ENCODE peak calls at places on chromosomes 6 and 20, in six cellular contexts. One of them, this sample, is unnamed.

GRCh38 chr20:44114755-44115044 is 72.3 kb downstream of the JPH2 start:
- DNase-seq in aorta: no peak
- DNase-seq in mucosa of gallbladder: no peak
- DNase-seq in GM06990: no peak
- DNase-seq in endothelial cell: no peak
- DNase-seq in stimulated activated CD8-positive, alpha-beta memory T cell treated with anti-CD3 and anti-CD28 coated beads, Interleukin-7, amount 100 ng/mL, for 1 hour: no peak
- DNase-seq in this sample: no peak

GRCh38 chr20:47502271-47502730 is 614 bp downstream of the NCOA3 start:
- DNase-seq in aorta: peak; percentile 55
- DNase-seq in mucosa of gallbladder: no peak
- DNase-seq in GM06990: no peak
- DNase-seq in endothelial cell: no peak
- DNase-seq in stimulated activated CD8-positive, alpha-beta memory T cell treated with anti-CD3 and anti-CD28 coated beads, Interleukin-7, amount 100 ng/mL, for 1 hour: no peak
- DNase-seq in this sample: peak; percentile 34

GRCh38 chr20:50304501-50304856 is 113.8 kb downstream of the CEBPB start:
- DNase-seq in aorta: peak; percentile 76
- DNase-seq in mucosa of gallbladder: peak; percentile 65
- DNase-seq in GM06990: no peak
- DNase-seq in endothelial cell: no peak
- DNase-seq in stimulated activated CD8-positive, alpha-beta memory T cell treated with anti-CD3 and anti-CD28 coated beads, Interleukin-7, amount 100 ng/mL, for 1 hour: no peak
- DNase-seq in this sample: no peak

GRCh38 chr6:30703821-30704220 is 13.0 kb upstream of the NRM start:
- DNase-seq in aorta: peak; percentile 16
- DNase-seq in mucosa of gallbladder: no peak
- DNase-seq in GM06990: no peak
- DNase-seq in endothelial cell: no peak
- DNase-seq in stimulated activated CD8-positive, alpha-beta memory T cell treated with anti-CD3 and anti-CD28 coated beads, Interleukin-7, amount 100 ng/mL, for 1 hour: no peak
- DNase-seq in this sample: no peak

GRCh38 chr6:28489366-28490190 is 26.0 kb downstream of the GPX6 start:
- DNase-seq in aorta: no peak
- DNase-seq in mucosa of gallbladder: peak; percentile 16
- DNase-seq in GM06990: peak; percentile 79
- DNase-seq in endothelial cell: peak; percentile 67
- DNase-seq in stimulated activated CD8-positive, alpha-beta memory T cell treated with anti-CD3 and anti-CD28 coated beads, Interleukin-7, amount 100 ng/mL, for 1 hour: no peak
- DNase-seq in this sample: no peak

GRCh38 chr6:129644567-129645015 is 65.4 kb downstream of the ARHGAP18 start:
- DNase-seq in aorta: no peak
- DNase-seq in mucosa of gallbladder: no peak
- DNase-seq in GM06990: no peak
- DNase-seq in endothelial cell: no peak
- DNase-seq in stimulated activated CD8-positive, alpha-beta memory T cell treated with anti-CD3 and anti-CD28 coated beads, Interleukin-7, amount 100 ng/mL, for 1 hour: no peak
- DNase-seq in this sample: no peak

GRCh38 chr6:56766806-56767178 is 124.1 kb upstream of the DST start:
- DNase-seq in aorta: no peak
- DNase-seq in mucosa of gallbladder: no peak
- DNase-seq in GM06990: peak; percentile 77
- DNase-seq in endothelial cell: no peak
- DNase-seq in stimulated activated CD8-positive, alpha-beta memory T cell treated with anti-CD3 and anti-CD28 coated beads, Interleukin-7, amount 100 ng/mL, for 1 hour: no peak
- DNase-seq in this sample: no peak

GRCh38 chr6:148760568-148761531 is 14.0 kb downstream of the UST start:
- DNase-seq in aorta: peak; percentile 79
- DNase-seq in mucosa of gallbladder: peak; percentile 54
- DNase-seq in GM06990: peak; percentile 88
- DNase-seq in endothelial cell: no peak
- DNase-seq in stimulated activated CD8-positive, alpha-beta memory T cell treated with anti-CD3 and anti-CD28 coated beads, Interleukin-7, amount 100 ng/mL, for 1 hour: no peak
- DNase-seq in this sample: no peak

GRCh38 chr6:45728674-45729073 is 287.0 kb downstream of the CLIC5 start:
- DNase-seq in aorta: no peak
- DNase-seq in mucosa of gallbladder: peak; percentile 12
- DNase-seq in GM06990: no peak
- DNase-seq in endothelial cell: no peak
- DNase-seq in stimulated activated CD8-positive, alpha-beta memory T cell treated with anti-CD3 and anti-CD28 coated beads, Interleukin-7, amount 100 ng/mL, for 1 hour: no peak
- DNase-seq in this sample: no peak

GRCh38 chr6:1984346-1984994 is 260.9 kb downstream of the GMDS start:
- DNase-seq in aorta: no peak
- DNase-seq in mucosa of gallbladder: no peak
- DNase-seq in GM06990: no peak
- DNase-seq in endothelial cell: no peak
- DNase-seq in stimulated activated CD8-positive, alpha-beta memory T cell treated with anti-CD3 and anti-CD28 coated beads, Interleukin-7, amount 100 ng/mL, for 1 hour: no peak
- DNase-seq in this sample: no peak

GRCh38 chr6:10599046-10599445 is 77.9 kb downstream of the GCNT2 start:
- DNase-seq in aorta: no peak
- DNase-seq in mucosa of gallbladder: no peak
- DNase-seq in GM06990: no peak
- DNase-seq in endothelial cell: no peak
- DNase-seq in stimulated activated CD8-positive, alpha-beta memory T cell treated with anti-CD3 and anti-CD28 coated beads, Interleukin-7, amount 100 ng/mL, for 1 hour: no peak
- DNase-seq in this sample: no peak

GRCh38 chr6:41646026-41646795 is 7.9 kb downstream of the MDFI start:
- DNase-seq in aorta: peak; percentile 24
- DNase-seq in mucosa of gallbladder: no peak
- DNase-seq in GM06990: no peak
- DNase-seq in endothelial cell: no peak
- DNase-seq in stimulated activated CD8-positive, alpha-beta memory T cell treated with anti-CD3 and anti-CD28 coated beads, Interleukin-7, amount 100 ng/mL, for 1 hour: no peak
- DNase-seq in this sample: no peak

GRCh38 chr6:127459231-127459641 is at the start of gene KIAA0408:
- DNase-seq in aorta: peak; percentile 84
- DNase-seq in mucosa of gallbladder: peak; percentile 72
- DNase-seq in GM06990: no peak
- DNase-seq in endothelial cell: no peak
- DNase-seq in stimulated activated CD8-positive, alpha-beta memory T cell treated with anti-CD3 and anti-CD28 coated beads, Interleukin-7, amount 100 ng/mL, for 1 hour: no peak
- DNase-seq in this sample: no peak

GRCh38 chr20:62740286-62741141 is 31.9 kb downstream of the NTSR1 start:
- DNase-seq in aorta: peak; percentile 50
- DNase-seq in mucosa of gallbladder: peak; percentile 30
- DNase-seq in GM06990: peak; percentile 78
- DNase-seq in endothelial cell: no peak
- DNase-seq in stimulated activated CD8-positive, alpha-beta memory T cell treated with anti-CD3 and anti-CD28 coated beads, Interleukin-7, amount 100 ng/mL, for 1 hour: peak; percentile 46
- DNase-seq in this sample: peak; percentile 83

GRCh38 chr6:106620931-106621672 is 8.2 kb downstream of the RTN4IP1 start:
- DNase-seq in aorta: no peak
- DNase-seq in mucosa of gallbladder: no peak
- DNase-seq in GM06990: no peak
- DNase-seq in endothelial cell: no peak
- DNase-seq in stimulated activated CD8-positive, alpha-beta memory T cell treated with anti-CD3 and anti-CD28 coated beads, Interleukin-7, amount 100 ng/mL, for 1 hour: no peak
- DNase-seq in this sample: no peak

GRCh38 chr6:10316327-10316726 is 98.5 kb downstream of the TFAP2A start:
- DNase-seq in aorta: no peak
- DNase-seq in mucosa of gallbladder: no peak
- DNase-seq in GM06990: no peak
- DNase-seq in endothelial cell: no peak
- DNase-seq in stimulated activated CD8-positive, alpha-beta memory T cell treated with anti-CD3 and anti-CD28 coated beads, Interleukin-7, amount 100 ng/mL, for 1 hour: no peak
- DNase-seq in this sample: peak; percentile 67

GRCh38 chr6:131840936-131841583 is 33.2 kb downstream of the ENPP1 start:
- DNase-seq in aorta: no peak
- DNase-seq in mucosa of gallbladder: no peak
- DNase-seq in GM06990: no peak
- DNase-seq in endothelial cell: no peak
- DNase-seq in stimulated activated CD8-positive, alpha-beta memory T cell treated with anti-CD3 and anti-CD28 coated beads, Interleukin-7, amount 100 ng/mL, for 1 hour: no peak
- DNase-seq in this sample: no peak

GRCh38 chr6:170316071-170316470 is 9.5 kb downstream of the FAM120B start:
- DNase-seq in aorta: no peak
- DNase-seq in mucosa of gallbladder: no peak
- DNase-seq in GM06990: no peak
- DNase-seq in endothelial cell: no peak
- DNase-seq in stimulated activated CD8-positive, alpha-beta memory T cell treated with anti-CD3 and anti-CD28 coated beads, Interleukin-7, amount 100 ng/mL, for 1 hour: no peak
- DNase-seq in this sample: no peak

GRCh38 chr6:12490904-12491571 is 200.9 kb downstream of the EDN1 start:
- DNase-seq in aorta: peak; percentile 75
- DNase-seq in mucosa of gallbladder: no peak
- DNase-seq in GM06990: no peak
- DNase-seq in endothelial cell: no peak
- DNase-seq in stimulated activated CD8-positive, alpha-beta memory T cell treated with anti-CD3 and anti-CD28 coated beads, Interleukin-7, amount 100 ng/mL, for 1 hour: no peak
- DNase-seq in this sample: peak; percentile 39

GRCh38 chr6:117487831-117488230 is 5.4 kb downstream of the DCBLD1 start:
- DNase-seq in aorta: no peak
- DNase-seq in mucosa of gallbladder: no peak
- DNase-seq in GM06990: no peak
- DNase-seq in endothelial cell: no peak
- DNase-seq in stimulated activated CD8-positive, alpha-beta memory T cell treated with anti-CD3 and anti-CD28 coated beads, Interleukin-7, amount 100 ng/mL, for 1 hour: no peak
- DNase-seq in this sample: no peak

GRCh38 chr6:127635091-127635490 is 58.1 kb downstream of the C6orf58 start:
- DNase-seq in aorta: no peak
- DNase-seq in mucosa of gallbladder: no peak
- DNase-seq in GM06990: no peak
- DNase-seq in endothelial cell: no peak
- DNase-seq in stimulated activated CD8-positive, alpha-beta memory T cell treated with anti-CD3 and anti-CD28 coated beads, Interleukin-7, amount 100 ng/mL, for 1 hour: no peak
- DNase-seq in this sample: no peak

GRCh38 chr6:38319259-38320255 is 320.2 kb downstream of the BTBD9 start:
- DNase-seq in aorta: no peak
- DNase-seq in mucosa of gallbladder: no peak
- DNase-seq in GM06990: no peak
- DNase-seq in endothelial cell: no peak
- DNase-seq in stimulated activated CD8-positive, alpha-beta memory T cell treated with anti-CD3 and anti-CD28 coated beads, Interleukin-7, amount 100 ng/mL, for 1 hour: no peak
- DNase-seq in this sample: no peak

GRCh38 chr6:81694214-81694613 is 58.3 kb downstream of the TENT5A start:
- DNase-seq in aorta: no peak
- DNase-seq in mucosa of gallbladder: no peak
- DNase-seq in GM06990: no peak
- DNase-seq in endothelial cell: no peak
- DNase-seq in stimulated activated CD8-positive, alpha-beta memory T cell treated with anti-CD3 and anti-CD28 coated beads, Interleukin-7, amount 100 ng/mL, for 1 hour: no peak
- DNase-seq in this sample: no peak

GRCh38 chr6:53044071-53044470 is 21.1 kb upstream of the FBXO9 start:
- DNase-seq in aorta: no peak
- DNase-seq in mucosa of gallbladder: no peak
- DNase-seq in GM06990: no peak
- DNase-seq in endothelial cell: peak; percentile 15
- DNase-seq in stimulated activated CD8-positive, alpha-beta memory T cell treated with anti-CD3 and anti-CD28 coated beads, Interleukin-7, amount 100 ng/mL, for 1 hour: no peak
- DNase-seq in this sample: no peak

GRCh38 chr6:36729169-36729549 is 31.5 kb downstream of the RAB44 start:
- DNase-seq in aorta: no peak
- DNase-seq in mucosa of gallbladder: no peak
- DNase-seq in GM06990: no peak
- DNase-seq in endothelial cell: no peak
- DNase-seq in stimulated activated CD8-positive, alpha-beta memory T cell treated with anti-CD3 and anti-CD28 coated beads, Interleukin-7, amount 100 ng/mL, for 1 hour: no peak
- DNase-seq in this sample: no peak

GRCh38 chr6:19839788-19840187 is 2.6 kb downstream of the ID4 start:
- DNase-seq in aorta: no peak
- DNase-seq in mucosa of gallbladder: no peak
- DNase-seq in GM06990: no peak
- DNase-seq in endothelial cell: no peak
- DNase-seq in stimulated activated CD8-positive, alpha-beta memory T cell treated with anti-CD3 and anti-CD28 coated beads, Interleukin-7, amount 100 ng/mL, for 1 hour: no peak
- DNase-seq in this sample: no peak

GRCh38 chr6:11618533-11618932 is 81.0 kb downstream of the TMEM170B start:
- DNase-seq in aorta: no peak
- DNase-seq in mucosa of gallbladder: no peak
- DNase-seq in GM06990: no peak
- DNase-seq in endothelial cell: peak; percentile 27
- DNase-seq in stimulated activated CD8-positive, alpha-beta memory T cell treated with anti-CD3 and anti-CD28 coated beads, Interleukin-7, amount 100 ng/mL, for 1 hour: no peak
- DNase-seq in this sample: no peak

GRCh38 chr6:17002123-17002522 is 99.7 kb upstream of the STMND1 start:
- DNase-seq in aorta: no peak
- DNase-seq in mucosa of gallbladder: no peak
- DNase-seq in GM06990: no peak
- DNase-seq in endothelial cell: no peak
- DNase-seq in stimulated activated CD8-positive, alpha-beta memory T cell treated with anti-CD3 and anti-CD28 coated beads, Interleukin-7, amount 100 ng/mL, for 1 hour: no peak
- DNase-seq in this sample: no peak

GRCh38 chr6:138038148-138038870 is 68.9 kb downstream of the PERP start:
- DNase-seq in aorta: no peak
- DNase-seq in mucosa of gallbladder: no peak
- DNase-seq in GM06990: no peak
- DNase-seq in endothelial cell: no peak
- DNase-seq in stimulated activated CD8-positive, alpha-beta memory T cell treated with anti-CD3 and anti-CD28 coated beads, Interleukin-7, amount 100 ng/mL, for 1 hour: no peak
- DNase-seq in this sample: no peak

GRCh38 chr20:59814835-59815340 is 118.5 kb downstream of the SYCP2 start:
- DNase-seq in aorta: no peak
- DNase-seq in mucosa of gallbladder: peak; percentile 5
- DNase-seq in GM06990: no peak
- DNase-seq in endothelial cell: no peak
- DNase-seq in stimulated activated CD8-positive, alpha-beta memory T cell treated with anti-CD3 and anti-CD28 coated beads, Interleukin-7, amount 100 ng/mL, for 1 hour: no peak
- DNase-seq in this sample: no peak

GRCh38 chr20:61744691-61745396 is 320.8 kb downstream of the TAF4 start:
- DNase-seq in aorta: peak; percentile 22
- DNase-seq in mucosa of gallbladder: no peak
- DNase-seq in GM06990: no peak
- DNase-seq in endothelial cell: no peak
- DNase-seq in stimulated activated CD8-positive, alpha-beta memory T cell treated with anti-CD3 and anti-CD28 coated beads, Interleukin-7, amount 100 ng/mL, for 1 hour: no peak
- DNase-seq in this sample: no peak

GRCh38 chr20:1588166-1588868 is 30.8 kb upstream of the SIRPD start:
- DNase-seq in aorta: no peak
- DNase-seq in mucosa of gallbladder: no peak
- DNase-seq in GM06990: no peak
- DNase-seq in endothelial cell: no peak
- DNase-seq in stimulated activated CD8-positive, alpha-beta memory T cell treated with anti-CD3 and anti-CD28 coated beads, Interleukin-7, amount 100 ng/mL, for 1 hour: no peak
- DNase-seq in this sample: no peak

GRCh38 chr20:10861619-10862018 is 187.8 kb upstream of the JAG1 start:
- DNase-seq in aorta: no peak
- DNase-seq in mucosa of gallbladder: peak; percentile 64
- DNase-seq in GM06990: no peak
- DNase-seq in endothelial cell: no peak
- DNase-seq in stimulated activated CD8-positive, alpha-beta memory T cell treated with anti-CD3 and anti-CD28 coated beads, Interleukin-7, amount 100 ng/mL, for 1 hour: no peak
- DNase-seq in this sample: peak; percentile 55

GRCh38 chr6:32840604-32841246 is 2.2 kb upstream of the TAP2 start:
- DNase-seq in aorta: no peak
- DNase-seq in mucosa of gallbladder: no peak
- DNase-seq in GM06990: peak; percentile 65
- DNase-seq in endothelial cell: no peak
- DNase-seq in stimulated activated CD8-positive, alpha-beta memory T cell treated with anti-CD3 and anti-CD28 coated beads, Interleukin-7, amount 100 ng/mL, for 1 hour: no peak
- DNase-seq in this sample: no peak

GRCh38 chr6:135324531-135324930 is 143.4 kb downstream of the MYB start:
- DNase-seq in aorta: no peak
- DNase-seq in mucosa of gallbladder: no peak
- DNase-seq in GM06990: no peak
- DNase-seq in endothelial cell: no peak
- DNase-seq in stimulated activated CD8-positive, alpha-beta memory T cell treated with anti-CD3 and anti-CD28 coated beads, Interleukin-7, amount 100 ng/mL, for 1 hour: no peak
- DNase-seq in this sample: no peak